ENCODE peak calls at places on chromosomes 4 and X, in nine cellular contexts. M, A, H, I, C, Y, S, D and F are unnamed samples. For H3K4me1, the result is how much of the 10 kb centered on the place peaks cover.

GRCh38 chrX:153357877-153358276 is 23.9 kb downstream of the ZNF275 start:
- DNase-seq in D (no peak), Y (no peak), C (no peak), H (no peak), M (no peak), S (no peak), I (no peak), A (no peak), F (no peak)

GRCh38 chr4:122041312-122041711 is 89.5 kb upstream of the TRPC3 start:
- DNase-seq in S (no peak), H (peak), M (no peak), C (no peak), Y (no peak), I (no peak), D (no peak), A (no peak), F (no peak)

GRCh38 chr4:163111588-163111987 is 55.1 kb downstream of the NAF1 start:
- DNase-seq in D (no peak), S (no peak), C (no peak), Y (no peak), I (no peak), A (no peak), M (no peak), H (no peak), F (no peak)

GRCh38 chr4:145937990-145938611 is 522 bp downstream of the ZNF827 start:
- DNase-seq in Y (peak), H (peak), S (peak), C (peak), D (no peak), I (no peak), A (no peak), M (no peak), F (no peak)

GRCh38 chr4:10092481-10093272 is 23.9 kb downstream of the WDR1 start:
- DNase-seq in Y (no peak), M (no peak), I (no peak), A (no peak), H (no peak), S (peak), C (no peak), D (no peak), F (no peak)

GRCh38 chr4:105677689-105678088 is 30.8 kb downstream of the INTS12 start:
- DNase-seq in D (no peak), H (no peak), A (no peak), S (no peak), M (no peak), C (no peak), Y (no peak), I (no peak), F (no peak)

GRCh38 chrX:12771445-12772069 is 19.7 kb upstream of the PRPS2 start:
- DNase-seq in Y (peak), H (peak), M (peak), D (no peak), I (no peak), A (no peak), S (no peak), C (no peak), F (no peak)

GRCh38 chr4:138035781-138036258 is 206.3 kb downstream of the SLC7A11 start:
- DNase-seq in Y (peak), S (no peak), H (no peak), D (no peak), C (no peak), A (peak), I (no peak), M (peak), F (no peak)

GRCh38 chrX:29044802-29045201 is 457.6 kb downstream of the IL1RAPL1 start:
- DNase-seq in Y (no peak), C (no peak), A (no peak), M (no peak), H (no peak), D (no peak), S (no peak), I (no peak), F (no peak)

GRCh38 chr4:64399313-64400109 is 9.7 kb downstream of the TECRL start:
- DNase-seq in M (no peak), I (no peak), Y (no peak), D (no peak), S (no peak), H (no peak), A (no peak), C (no peak), F (no peak)

GRCh38 chr4:153684182-153685073 is at the start of gene TLR2:
- DNase-seq in D (peak), C (peak), M (peak), S (peak), I (peak), H (peak), Y (peak), A (no peak), F (peak)
- TF ChIP-seq POLR2A in D (no peak), C (no peak), M (no peak), S (no peak), I (no peak), H (peak), Y (peak), A (no peak), F (no peak)

DNA sequence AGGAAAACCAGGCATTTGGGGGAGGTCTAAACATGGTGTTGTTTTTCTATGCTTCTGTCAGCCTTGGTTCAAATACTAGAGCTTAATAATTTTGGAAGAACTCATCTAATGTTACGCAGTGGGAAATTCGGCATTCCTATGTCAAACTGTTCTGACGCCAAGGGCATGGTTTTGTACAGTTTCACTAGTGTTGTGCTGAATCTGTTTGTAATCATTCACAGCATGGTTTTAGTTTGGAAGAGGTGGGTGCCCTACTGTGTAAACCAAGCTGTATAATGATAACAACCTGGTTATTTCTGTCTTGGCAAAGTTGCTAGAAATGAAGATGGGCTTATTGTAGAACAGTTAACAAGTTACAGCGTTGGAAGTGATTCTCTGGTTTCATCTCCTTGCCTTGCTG is 5.2 kb downstream of the DDX3X start:
- DNase-seq in D (no peak), C (no peak), M (no peak), Y (no peak), S (no peak), I (no peak), H (no peak), A (no peak), F (no peak)
- H3K4me1 ChIP-seq in D (under half), C (under half), M (under half), Y (under half), S (half or more), I (under half), H (under half), A (under half), F (under half)

DNA sequence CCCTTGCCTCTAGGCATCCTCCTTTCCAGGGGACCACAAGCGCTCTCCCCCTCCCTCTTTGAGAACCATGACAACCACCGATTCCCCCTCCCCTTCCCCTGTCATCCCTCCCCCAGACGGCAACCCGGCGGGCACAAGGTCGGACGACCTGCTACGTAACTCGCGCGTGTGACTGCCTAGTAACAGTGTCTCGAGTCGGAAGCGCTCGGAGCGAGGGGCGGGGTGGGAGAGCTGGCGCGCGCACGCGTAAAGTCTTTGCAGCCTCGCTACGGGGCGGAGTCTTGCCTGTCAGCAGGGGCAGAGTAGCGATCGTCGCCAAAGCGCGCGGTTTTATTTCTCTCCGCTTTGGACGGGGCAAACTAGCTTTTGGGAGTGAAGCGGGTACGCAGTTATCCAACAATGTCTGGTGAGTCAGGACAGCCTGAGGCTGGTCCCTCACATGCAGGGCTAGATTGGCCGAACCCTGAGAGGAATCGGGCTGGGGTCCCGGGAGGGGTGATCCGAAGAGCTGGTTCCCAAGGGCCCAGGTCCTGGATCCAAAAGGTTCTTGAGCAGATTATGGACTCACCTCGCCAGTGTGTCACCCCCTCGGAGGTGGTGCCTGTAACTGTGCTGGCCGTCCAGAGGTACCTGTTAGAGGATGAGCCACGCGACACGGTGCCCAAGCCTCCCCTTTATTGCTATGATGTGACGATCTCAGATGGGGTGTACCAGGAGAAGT is at the start of gene RADX:
- DNase-seq in I (peak), H (peak), A (peak), C (peak), Y (peak), M (peak), D (peak), S (peak), F (peak)
- TF ChIP-seq POLR2A in I (no peak), H (no peak), A (peak), C (peak), Y (peak), M (peak), D (peak), S (peak), F (peak)

GRCh38 chrX:39821709-39822095 is 276.1 kb downstream of the BCOR start:
- DNase-seq in A (no peak), H (no peak), Y (no peak), I (no peak), C (no peak), D (no peak), S (no peak), M (no peak), F (no peak)

GRCh38 chrX:39818750-39819149 is 279.0 kb downstream of the BCOR start:
- DNase-seq in C (no peak), H (no peak), S (no peak), Y (no peak), D (no peak), I (no peak), M (no peak), A (no peak), F (no peak)

GRCh38 chrX:39822133-39822748 is 275.5 kb downstream of the BCOR start:
- DNase-seq in Y (no peak), S (no peak), C (no peak), I (no peak), A (no peak), D (no peak), M (no peak), H (no peak), F (no peak)

GRCh38 chrX:39821011-39821708 is 276.6 kb downstream of the BCOR start:
- DNase-seq in A (no peak), H (peak), D (no peak), Y (peak), C (peak), S (no peak), M (no peak), I (no peak), F (no peak)

DNA sequence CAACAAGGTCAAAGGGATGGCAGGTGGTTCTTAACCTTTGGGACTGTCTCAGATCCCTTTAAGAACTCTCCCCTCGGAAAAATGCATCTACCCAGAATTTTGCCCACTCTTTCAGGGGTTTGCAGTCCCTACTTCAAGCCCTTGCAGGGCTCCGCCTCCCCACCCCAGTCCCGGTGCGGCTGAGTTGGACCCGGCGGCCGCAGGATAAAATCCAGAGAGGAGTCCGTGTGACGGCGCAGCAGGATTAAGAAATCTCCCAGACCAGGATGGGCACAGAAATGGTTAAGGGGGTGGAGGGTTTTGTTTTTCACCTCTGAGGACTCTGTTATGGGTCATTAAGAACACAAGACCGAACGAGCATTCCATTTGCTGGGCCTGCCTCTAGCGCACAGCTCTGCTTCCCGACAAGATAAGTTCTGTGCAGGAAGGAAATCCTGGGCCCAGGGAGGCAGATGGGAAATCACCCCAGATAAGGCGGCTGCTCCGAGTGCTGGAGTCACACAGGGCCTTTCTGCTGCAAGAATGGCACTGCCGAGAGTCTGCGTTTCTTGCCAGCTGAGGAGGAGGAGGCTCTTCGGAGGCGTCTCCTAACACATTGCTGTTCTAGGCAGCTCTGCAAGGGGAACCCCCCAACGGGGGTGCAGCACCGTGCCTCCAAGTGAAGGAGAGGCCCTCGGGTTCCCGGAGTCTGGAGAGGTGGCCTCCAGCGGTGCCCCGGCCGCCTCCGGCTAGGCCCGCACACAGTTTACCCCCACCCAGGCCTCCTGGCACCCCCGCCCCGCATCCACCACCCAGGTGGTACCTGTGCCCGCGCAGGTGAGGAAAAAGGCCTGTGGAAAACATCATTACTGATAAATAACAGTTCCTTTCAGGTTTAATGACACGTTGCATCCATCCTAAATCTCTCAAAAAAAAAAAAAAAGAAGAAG is 277.6 kb downstream of the BCOR start:
- DNase-seq in Y (no peak), C (no peak), A (no peak), H (no peak), M (peak), D (no peak), S (no peak), I (no peak), F (no peak)
- H3K4me1 ChIP-seq in Y (under half), C (under half), A (under half), H (under half), M (under half), D (under half), S (under half), I (under half), F (under half)

DNA sequence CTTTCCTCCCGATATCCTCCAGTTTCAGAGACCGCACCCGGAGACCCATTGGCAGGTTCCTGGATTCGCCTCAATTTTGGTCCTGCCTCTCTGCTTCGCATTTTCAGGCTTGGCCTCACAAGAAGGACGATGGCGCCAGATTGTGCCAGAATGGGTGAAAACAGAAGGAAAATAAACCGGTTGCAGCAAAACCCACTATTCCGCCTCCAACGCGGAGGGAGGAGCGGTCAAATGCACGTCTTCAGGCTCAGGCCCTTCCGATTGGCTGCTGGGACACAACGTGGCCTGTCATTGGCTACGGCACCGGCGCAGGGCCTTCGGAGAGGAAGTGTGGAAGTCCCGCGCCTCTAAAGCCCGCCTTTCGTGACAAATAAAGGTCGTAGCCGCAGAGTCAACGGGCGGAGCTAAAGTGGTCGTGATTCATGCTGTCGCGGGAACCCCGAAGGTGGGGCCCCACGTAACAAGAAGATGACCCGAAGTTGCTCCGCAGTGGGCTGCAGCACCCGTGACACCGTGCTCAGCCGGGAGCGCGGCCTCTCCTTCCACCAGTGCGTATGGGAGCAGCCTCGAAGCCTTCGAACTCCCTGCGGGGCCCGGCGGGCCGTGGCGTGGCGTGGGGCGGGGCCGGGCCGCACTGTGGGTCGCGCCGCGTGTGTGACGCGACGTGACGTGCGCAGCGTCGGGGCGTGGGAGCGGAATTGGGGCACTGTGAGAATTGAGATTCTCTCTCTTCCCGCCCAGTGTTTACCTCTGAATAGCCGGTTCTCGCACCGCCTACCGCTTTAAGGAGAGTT is at the start of gene THAP9:
- DNase-seq in C (peak), S (peak), D (peak), H (peak), A (peak), M (peak), Y (peak), I (peak), F (peak)
- TF ChIP-seq POLR2A in C (peak), S (peak), D (peak), H (peak), A (peak), M (peak), Y (peak), I (peak), F (peak)

GRCh38 chr4:110867251-110867960 is 244.5 kb upstream of the PITX2 start:
- DNase-seq in S (no peak), D (no peak), H (no peak), A (no peak), Y (no peak), C (no peak), M (no peak), I (no peak), F (no peak)
- H3K4me1 ChIP-seq in S (under half), D (under half), H (under half), A (under half), Y (under half), C (under half), M (under half), I (under half), F (under half)